ENCODE peak calls at places on chromosome 19, in seven cellular contexts. U, M, X, L, N, T and S are unnamed samples.

GRCh38 chr19:10818306-10819123 is 17.5 kb downstream of the TMED1 start:
- DNase-seq in L (no peak), N (no peak), T (no peak), U (no peak), X (no peak), M (no peak), S (no peak)

GRCh38 chr19:49688531-49689132 is 762 bp upstream of the ADM5 start:
- DNase-seq in U (no peak), M (no peak), T (no peak), N (no peak), X (no peak), L (no peak), S (no peak)

GRCh38 chr19:46721269-46722003 is 4.5 kb upstream of the PRKD2 start:
- DNase-seq in N (no peak), T (no peak), U (no peak), M (no peak), X (no peak), L (no peak), S (no peak)

GRCh38 chr19:1019980-1020867 is 699 bp downstream of the TMEM259 start:
- DNase-seq in X (peak; percentile 52), T (peak; percentile 42), M (no peak), L (no peak), U (no peak), N (no peak), S (no peak)

GRCh38 chr19:18388328-18389094 is 2.6 kb downstream of the GDF15 start:
- DNase-seq in M (no peak), L (peak; percentile 64), U (peak; percentile 87), N (no peak), X (peak; percentile 83), T (peak; percentile 76), S (peak; percentile 89)

GRCh38 chr19:37698216-37698615 is 21.3 kb downstream of the ZNF607 start:
- DNase-seq in T (no peak), M (peak; percentile 5), N (no peak), L (no peak), X (no peak), U (no peak), S (no peak)

GRCh38 chr19:55310498-55310897 is 14.6 kb downstream of the TMEM150B start:
- DNase-seq in U (no peak), L (no peak), N (no peak), M (no peak), X (no peak), T (no peak), S (no peak)

GRCh38 chr19:43624933-43625332 is 5.5 kb upstream of the ZNF428 start:
- DNase-seq in M (no peak), T (peak; percentile 89), L (no peak), X (peak; percentile 90), U (peak; percentile 71), N (no peak), S (no peak)

GRCh38 chr19:18762125-18763023 is 28.7 kb downstream of the COMP start:
- DNase-seq in U (peak; percentile 72), T (no peak), L (peak; percentile 91), M (peak; percentile 59), X (no peak), N (no peak), S (no peak)

GRCh38 chr19:10193666-10194499 is 870 bp downstream of the DNMT1 start:
- DNase-seq in N (no peak), L (no peak), U (peak; percentile 63), M (peak; percentile 62), T (peak; percentile 24), X (no peak), S (peak; percentile 57)

GRCh38 chr19:571127-571974 is 1.0 kb upstream of the BSG start:
- DNase-seq in N (no peak), T (peak; percentile 45), U (no peak), M (peak; percentile 36), L (no peak), X (peak; percentile 54), S (peak; percentile 39)